ENCODE peak calls at places on chromosomes 5 and 9, in six cellular contexts. One of them, this sample, is unnamed.

GRCh38 chr5:88734983-88735382 is 148.0 kb downstream of the MEF2C start:
- DNase-seq in fibroblast of pulmonary artery: no peak
- DNase-seq in neural crest cell: no peak
- DNase-seq in kidney: no peak
- DNase-seq in NB4: no peak
- DNase-seq in RWPE2: no peak
- DNase-seq in this sample: no peak

GRCh38 chr9:126151031-126151670 is 175.5 kb upstream of the MVB12B start:
- DNase-seq in RWPE2: no peak
- DNase-seq in kidney: peak
- DNase-seq in neural crest cell: no peak
- DNase-seq in fibroblast of pulmonary artery: no peak
- DNase-seq in NB4: no peak
- DNase-seq in this sample: no peak

GRCh38 chr9:132472599-132472998 is 62.6 kb downstream of the CFAP77 start:
- DNase-seq in NB4: no peak
- DNase-seq in neural crest cell: no peak
- DNase-seq in fibroblast of pulmonary artery: no peak
- DNase-seq in RWPE2: no peak
- DNase-seq in kidney: no peak
- DNase-seq in this sample: no peak

GRCh38 chr5:78640622-78641021 is 8.0 kb downstream of the LHFPL2 start:
- DNase-seq in fibroblast of pulmonary artery: no peak
- DNase-seq in NB4: no peak
- DNase-seq in kidney: no peak
- DNase-seq in RWPE2: no peak
- DNase-seq in neural crest cell: no peak
- DNase-seq in this sample: no peak

GRCh38 chr9:82196658-82197057 is 208.1 kb downstream of the SPATA31D1 start:
- DNase-seq in RWPE2: no peak
- DNase-seq in neural crest cell: no peak
- DNase-seq in kidney: no peak
- DNase-seq in fibroblast of pulmonary artery: no peak
- DNase-seq in NB4: no peak
- DNase-seq in this sample: no peak

GRCh38 chr5:149304195-149305072 is 32.8 kb downstream of the AFAP1L1 start:
- DNase-seq in RWPE2: no peak
- DNase-seq in kidney: no peak
- DNase-seq in fibroblast of pulmonary artery: no peak
- DNase-seq in NB4: no peak
- DNase-seq in neural crest cell: no peak
- DNase-seq in this sample: no peak

GRCh38 chr5:172877496-172878260 is 43.6 kb downstream of the ERGIC1 start:
- DNase-seq in fibroblast of pulmonary artery: no peak
- DNase-seq in RWPE2: no peak
- DNase-seq in neural crest cell: no peak
- DNase-seq in kidney: no peak
- DNase-seq in NB4: peak
- DNase-seq in this sample: no peak

GRCh38 chr5:180291943-180292831 is at the start of gene MAPK9:
- DNase-seq in kidney: peak
- DNase-seq in neural crest cell: peak
- DNase-seq in RWPE2: peak
- DNase-seq in NB4: peak
- DNase-seq in fibroblast of pulmonary artery: peak
- DNase-seq in this sample: no peak

GRCh38 chr9:127981559-127982121 is 851 bp upstream of the EEIG1 start:
- DNase-seq in NB4: no peak
- DNase-seq in RWPE2: no peak
- DNase-seq in neural crest cell: no peak
- DNase-seq in fibroblast of pulmonary artery: no peak
- DNase-seq in kidney: no peak
- DNase-seq in this sample: no peak

GRCh38 chr9:121559183-121559582 is 59.5 kb upstream of the GGTA1 start:
- DNase-seq in fibroblast of pulmonary artery: peak
- DNase-seq in kidney: no peak
- DNase-seq in neural crest cell: no peak
- DNase-seq in NB4: peak
- DNase-seq in RWPE2: no peak
- DNase-seq in this sample: no peak

GRCh38 chr5:12022444-12022843 is 118.2 kb upstream of the CTNND2 start:
- DNase-seq in neural crest cell: no peak
- DNase-seq in kidney: no peak
- DNase-seq in fibroblast of pulmonary artery: no peak
- DNase-seq in RWPE2: no peak
- DNase-seq in NB4: no peak
- DNase-seq in this sample: no peak

GRCh38 chr5:109604758-109605157 is 85.0 kb upstream of the MAN2A1 start:
- DNase-seq in kidney: no peak
- DNase-seq in neural crest cell: no peak
- DNase-seq in NB4: no peak
- DNase-seq in RWPE2: no peak
- DNase-seq in fibroblast of pulmonary artery: no peak
- DNase-seq in this sample: no peak

GRCh38 chr5:75651575-75651974 is 40.3 kb downstream of the ANKDD1B start:
- DNase-seq in fibroblast of pulmonary artery: no peak
- DNase-seq in RWPE2: no peak
- DNase-seq in kidney: no peak
- DNase-seq in NB4: no peak
- DNase-seq in neural crest cell: no peak
- DNase-seq in this sample: no peak

GRCh38 chr5:57843016-57843402 is 360.4 kb upstream of the ACTBL2 start:
- DNase-seq in NB4: no peak
- DNase-seq in fibroblast of pulmonary artery: no peak
- DNase-seq in neural crest cell: no peak
- DNase-seq in kidney: no peak
- DNase-seq in RWPE2: no peak
- DNase-seq in this sample: no peak

GRCh38 chr9:36870960-36871359 is 163.1 kb downstream of the PAX5 start:
- DNase-seq in NB4: no peak
- DNase-seq in fibroblast of pulmonary artery: no peak
- DNase-seq in RWPE2: no peak
- DNase-seq in kidney: no peak
- DNase-seq in neural crest cell: no peak
- DNase-seq in this sample: no peak

GRCh38 chr9:98442114-98442513 is 186.7 kb upstream of the TBC1D2 start:
- DNase-seq in NB4: no peak
- DNase-seq in fibroblast of pulmonary artery: no peak
- DNase-seq in kidney: no peak
- DNase-seq in RWPE2: no peak
- DNase-seq in neural crest cell: no peak
- DNase-seq in this sample: no peak

GRCh38 chr9:18796871-18797270 is 236.1 kb downstream of the SAXO1 start:
- DNase-seq in NB4: no peak
- DNase-seq in kidney: no peak
- DNase-seq in RWPE2: no peak
- DNase-seq in neural crest cell: no peak
- DNase-seq in fibroblast of pulmonary artery: no peak
- DNase-seq in this sample: no peak

GRCh38 chr5:56329652-56330051 is 96.5 kb upstream of the ANKRD55 start:
- DNase-seq in kidney: no peak
- DNase-seq in NB4: no peak
- DNase-seq in RWPE2: no peak
- DNase-seq in neural crest cell: no peak
- DNase-seq in fibroblast of pulmonary artery: no peak
- DNase-seq in this sample: no peak

GRCh38 chr5:147098233-147098790 is 136.5 kb upstream of the STK32A start:
- DNase-seq in RWPE2: no peak
- DNase-seq in neural crest cell: peak
- DNase-seq in fibroblast of pulmonary artery: peak
- DNase-seq in NB4: peak
- DNase-seq in kidney: no peak
- DNase-seq in this sample: no peak

GRCh38 chr9:35714579-35715252 is 17.3 kb downstream of the TLN1 start:
- DNase-seq in RWPE2: no peak
- DNase-seq in kidney: peak
- DNase-seq in NB4: no peak
- DNase-seq in neural crest cell: no peak
- DNase-seq in fibroblast of pulmonary artery: no peak
- DNase-seq in this sample: no peak

GRCh38 chr9:35713578-35713977 is 18.4 kb downstream of the TLN1 start:
- DNase-seq in NB4: no peak
- DNase-seq in fibroblast of pulmonary artery: no peak
- DNase-seq in kidney: no peak
- DNase-seq in neural crest cell: no peak
- DNase-seq in RWPE2: no peak
- DNase-seq in this sample: no peak

GRCh38 chr9:35717132-35717870 is 14.7 kb downstream of the TLN1 start:
- DNase-seq in RWPE2: no peak
- DNase-seq in kidney: peak
- DNase-seq in neural crest cell: no peak
- DNase-seq in NB4: no peak
- DNase-seq in fibroblast of pulmonary artery: no peak
- DNase-seq in this sample: no peak

GRCh38 chr9:35714123-35714522 is 17.9 kb downstream of the TLN1 start:
- DNase-seq in neural crest cell: no peak
- DNase-seq in NB4: no peak
- DNase-seq in fibroblast of pulmonary artery: no peak
- DNase-seq in RWPE2: no peak
- DNase-seq in kidney: peak
- DNase-seq in this sample: no peak

DNA sequence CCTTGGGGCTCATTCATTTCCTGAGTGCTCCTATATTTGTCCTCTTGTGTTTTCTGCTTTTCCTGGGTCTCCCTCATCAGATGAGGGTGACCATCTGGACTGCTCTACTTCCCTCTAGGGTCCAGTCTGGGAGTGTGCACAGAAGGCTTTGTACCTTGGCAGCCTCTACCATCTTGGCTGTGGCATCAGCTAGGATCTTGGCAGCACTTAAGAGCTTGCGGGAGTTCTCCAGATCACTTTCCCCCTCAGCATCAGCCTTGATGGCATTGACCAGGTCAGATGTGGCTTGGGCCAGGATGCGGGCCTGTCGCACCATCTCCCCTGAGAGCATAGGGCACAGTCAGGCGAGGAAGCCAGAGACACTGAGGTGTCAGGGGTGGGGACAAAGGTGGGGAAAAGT is 15.8 kb downstream of the TLN1 start:
- DNase-seq in RWPE2: no peak
- DNase-seq in kidney: peak
- DNase-seq in neural crest cell: no peak
- DNase-seq in fibroblast of pulmonary artery: no peak
- DNase-seq in NB4: no peak
- DNase-seq in this sample: no peak
- TF ChIP-seq CTCF in RWPE2: no peak
- TF ChIP-seq CTCF in kidney: no peak
- TF ChIP-seq CTCF in neural crest cell: no peak
- TF ChIP-seq CTCF in fibroblast of pulmonary artery: peak
- TF ChIP-seq CTCF in NB4: no peak
- TF ChIP-seq CTCF in this sample: peak

GRCh38 chr9:78962186-78962585 is 609.6 kb upstream of the TLE4 start:
- DNase-seq in fibroblast of pulmonary artery: no peak
- DNase-seq in NB4: no peak
- DNase-seq in RWPE2: no peak
- DNase-seq in neural crest cell: no peak
- DNase-seq in kidney: no peak
- DNase-seq in this sample: no peak

GRCh38 chr9:78954286-78954685 is 617.5 kb upstream of the TLE4 start:
- DNase-seq in fibroblast of pulmonary artery: no peak
- DNase-seq in RWPE2: no peak
- DNase-seq in kidney: no peak
- DNase-seq in neural crest cell: no peak
- DNase-seq in NB4: no peak
- DNase-seq in this sample: no peak

GRCh38 chr9:78963911-78964310 is 607.9 kb upstream of the TLE4 start:
- DNase-seq in neural crest cell: no peak
- DNase-seq in fibroblast of pulmonary artery: no peak
- DNase-seq in RWPE2: no peak
- DNase-seq in NB4: no peak
- DNase-seq in kidney: no peak
- DNase-seq in this sample: no peak

DNA sequence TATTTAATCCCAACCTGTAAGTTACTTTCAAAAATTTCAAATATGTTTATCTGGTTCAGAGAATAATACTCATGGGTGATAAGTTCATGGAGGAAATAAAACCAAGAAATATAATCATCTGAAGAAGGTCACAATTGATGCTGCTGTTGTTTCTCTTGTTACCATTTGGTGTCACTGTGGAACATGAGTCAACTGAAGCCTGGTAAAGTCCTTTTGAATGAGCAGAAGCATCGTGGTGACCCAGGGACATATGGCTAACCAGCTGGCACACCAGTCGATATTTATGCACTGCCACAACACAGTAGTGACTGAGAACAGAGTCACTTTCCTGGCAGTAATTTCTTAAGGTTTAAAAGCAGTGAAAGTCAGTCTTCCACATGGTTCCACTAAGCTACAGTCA is 612.9 kb upstream of the TLE4 start:
- DNase-seq in kidney: no peak
- DNase-seq in NB4: peak
- DNase-seq in fibroblast of pulmonary artery: no peak
- DNase-seq in RWPE2: no peak
- DNase-seq in neural crest cell: no peak
- DNase-seq in this sample: no peak
- TF ChIP-seq CTCF in kidney: no peak
- TF ChIP-seq CTCF in NB4: peak
- TF ChIP-seq CTCF in fibroblast of pulmonary artery: peak
- TF ChIP-seq CTCF in RWPE2: peak
- TF ChIP-seq CTCF in neural crest cell: peak
- TF ChIP-seq CTCF in this sample: peak

GRCh38 chr5:165157209-165157608 is 1651.8 kb downstream of the MAT2B start:
- DNase-seq in kidney: no peak
- DNase-seq in RWPE2: no peak
- DNase-seq in NB4: no peak
- DNase-seq in neural crest cell: no peak
- DNase-seq in fibroblast of pulmonary artery: no peak
- DNase-seq in this sample: no peak

GRCh38 chr5:165161204-165161603 is 1655.8 kb downstream of the MAT2B start:
- DNase-seq in fibroblast of pulmonary artery: no peak
- DNase-seq in neural crest cell: no peak
- DNase-seq in kidney: no peak
- DNase-seq in RWPE2: no peak
- DNase-seq in NB4: no peak
- DNase-seq in this sample: no peak
- TF ChIP-seq CTCF in fibroblast of pulmonary artery: no peak
- TF ChIP-seq CTCF in neural crest cell: peak
- TF ChIP-seq CTCF in kidney: no peak
- TF ChIP-seq CTCF in RWPE2: peak
- TF ChIP-seq CTCF in NB4: no peak
- TF ChIP-seq CTCF in this sample: no peak

DNA sequence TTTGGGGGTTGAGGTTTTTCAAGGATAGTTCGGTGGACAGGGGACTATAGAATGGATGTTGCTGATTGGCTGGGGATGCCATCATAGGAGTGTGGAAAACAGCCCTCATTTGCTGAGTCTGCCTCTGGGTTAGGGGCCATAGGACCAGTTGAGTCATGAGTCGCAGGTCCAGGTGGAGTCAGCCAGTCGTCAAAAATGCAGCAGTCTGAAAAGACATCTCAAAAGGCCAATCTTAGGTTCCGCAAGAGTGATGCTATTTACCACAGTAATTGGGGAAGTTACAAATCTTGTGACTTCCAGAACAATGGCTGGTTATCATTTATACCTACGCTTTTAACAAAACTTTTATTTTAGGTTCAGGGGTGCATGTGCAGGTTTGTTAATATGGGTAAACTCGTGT is 276.0 kb upstream of the DMRT1 start:
- DNase-seq in fibroblast of pulmonary artery: no peak
- DNase-seq in neural crest cell: no peak
- DNase-seq in kidney: no peak
- DNase-seq in NB4: no peak
- DNase-seq in RWPE2: no peak
- DNase-seq in this sample: no peak
- TF ChIP-seq CTCF in fibroblast of pulmonary artery: no peak
- TF ChIP-seq CTCF in neural crest cell: no peak
- TF ChIP-seq CTCF in kidney: no peak
- TF ChIP-seq CTCF in NB4: no peak
- TF ChIP-seq CTCF in RWPE2: no peak
- TF ChIP-seq CTCF in this sample: no peak